ENCODE peak calls at places on chromosomes 5 and 9, in ten cellular contexts. Q is cardiac muscle cell; X is CD4-positive, alpha-beta memory T cell; D is neural progenitor cell; Z is right cardiac atrium; E is PC-3; C is CD8-positive, alpha-beta T cell; V is transverse colon; M is pancreas; P is HAP-1. H is an unnamed sample. For H3K4me1, the result is how much of the 10 kb centered on the place peaks cover.

GRCh38 chr9:79663878-79664277 is 92.1 kb downstream of the TLE4 start:
- DNase-seq in X (no peak), D (peak), V (no peak), P (peak), M (no peak), C (no peak), Q (no peak), Z (peak), E (no peak), H (no peak)

GRCh38 chr9:97938081-97938644 is at the start of gene HEMGN:
- DNase-seq in X (peak), Q (no peak), E (no peak), M (no peak), V (peak), P (no peak), Z (no peak), C (no peak), D (no peak), H (no peak)

GRCh38 chr9:84959339-84959738 is 289.8 kb downstream of the NTRK2 start:
- DNase-seq in M (no peak), E (no peak), Q (no peak), C (no peak), X (no peak), V (no peak), Z (no peak), P (no peak), D (no peak), H (no peak)

GRCh38 chr5:60257852-60258251 is 364.3 kb upstream of the PDE4D start:
- DNase-seq in Q (no peak), D (no peak), C (no peak), Z (no peak), X (no peak), P (no peak), E (no peak), V (no peak), M (no peak), H (no peak)

GRCh38 chr9:71729816-71730526 is 38.3 kb downstream of the CEMIP2 start:
- DNase-seq in Q (no peak), P (no peak), M (no peak), Z (no peak), D (no peak), C (no peak), E (peak), V (no peak), X (no peak), H (no peak)

GRCh38 chr9:29212590-29213373 is 1639.5 kb upstream of the C9orf72 start:
- DNase-seq in X (no peak), M (peak), E (peak), C (no peak), D (peak), Q (no peak), V (no peak), Z (peak), P (no peak), H (no peak)

GRCh38 chr9:63817622-63818518 is 1467.1 kb downstream of the FOXD4L5 start:
- DNase-seq in V (peak), C (peak), E (no peak), X (peak), Q (peak), D (peak), P (no peak), M (peak), Z (peak), H (peak)

GRCh38 chr5:135034186-135034962 is at the start of gene PITX1:
- DNase-seq in E (peak), M (peak), C (no peak), Z (no peak), V (peak), P (peak), X (no peak), Q (no peak), D (peak), H (peak)

GRCh38 chr5:142857405-142857804 is 87.2 kb downstream of the ARHGAP26 start:
- DNase-seq in M (no peak), V (no peak), D (no peak), X (no peak), Z (no peak), Q (no peak), E (no peak), P (no peak), C (no peak), H (no peak)

GRCh38 chr5:127770272-127770671 is 67.1 kb downstream of the CCDC192 start:
- DNase-seq in V (no peak), E (no peak), Z (no peak), Q (no peak), M (no peak), C (no peak), X (no peak), P (no peak), D (no peak), H (no peak)

GRCh38 chr9:97534961-97535594 is 33.6 kb downstream of the TMOD1 start:
- DNase-seq in V (no peak), Q (no peak), C (no peak), P (no peak), E (no peak), X (no peak), Z (no peak), D (no peak), M (no peak), H (no peak)

GRCh38 chr5:155147222-155147621 is 133.7 kb downstream of the KIF4B start:
- DNase-seq in C (no peak), V (no peak), X (no peak), M (no peak), Z (no peak), Q (peak), E (peak), P (no peak), D (no peak), H (no peak)

GRCh38 chr5:17817946-17818345 is 183.7 kb downstream of the TAF11L14 start:
- DNase-seq in P (no peak), M (no peak), D (no peak), E (no peak), Z (no peak), C (no peak), X (no peak), Q (no peak), V (no peak), H (no peak)

GRCh38 chr5:6734243-6734695 is 21.0 kb downstream of the TENT4A start:
- DNase-seq in M (no peak), C (no peak), D (no peak), Z (peak), Q (peak), E (no peak), X (no peak), V (no peak), P (no peak), H (no peak)

GRCh38 chr5:13956441-13956840 is 12.0 kb upstream of the DNAH5 start:
- DNase-seq in E (no peak), Z (no peak), V (no peak), C (no peak), D (no peak), X (no peak), Q (no peak), P (no peak), M (no peak), H (no peak)

GRCh38 chr9:137781906-137782585 is 95.5 kb upstream of the CACNA1B start:
- DNase-seq in Z (no peak), E (no peak), M (no peak), V (no peak), C (no peak), D (no peak), Q (no peak), X (no peak), P (no peak), H (no peak)

GRCh38 chr9:78296208-78296892 is 575 bp upstream of the PSAT1 start:
- DNase-seq in C (no peak), E (peak), M (peak), X (no peak), D (peak), Z (peak), V (peak), P (peak), Q (peak), H (no peak)

GRCh38 chr5:88656196-88656935 is 226.6 kb downstream of the MEF2C start:
- DNase-seq in P (no peak), M (no peak), D (no peak), C (no peak), Z (no peak), E (no peak), X (no peak), V (no peak), Q (no peak), H (no peak)

GRCh38 chr5:133878236-133878555 is 90.2 kb downstream of the C5orf15 start:
- DNase-seq in C (no peak), V (no peak), M (no peak), Q (no peak), D (no peak), Z (no peak), P (no peak), X (no peak), E (no peak), H (peak)

GRCh38 chr5:2283481-2284045 is 400.8 kb upstream of the IRX4 start:
- DNase-seq in X (no peak), P (no peak), V (no peak), Z (no peak), Q (no peak), D (no peak), E (no peak), M (no peak), C (no peak), H (no peak)

GRCh38 chr9:106621299-106621920 is 241.6 kb upstream of the ZNF462 start:
- DNase-seq in P (no peak), M (no peak), X (no peak), Q (peak), Z (no peak), V (no peak), C (no peak), D (peak), E (no peak), H (no peak)

GRCh38 chr5:139075066-139076050 is 122.8 kb downstream of the SIL1 start:
- DNase-seq in C (no peak), V (no peak), X (no peak), D (no peak), Z (peak), E (no peak), P (no peak), M (no peak), Q (no peak), H (no peak)

GRCh38 chr5:13625616-13626198 is 318.8 kb downstream of the DNAH5 start:
- DNase-seq in C (no peak), D (no peak), P (no peak), Z (no peak), Q (no peak), M (no peak), X (no peak), V (no peak), E (peak), H (no peak)

GRCh38 chr5:34854459-34855174 is 15.7 kb downstream of the TTC23L start:
- DNase-seq in D (peak), Q (no peak), V (no peak), C (no peak), M (no peak), E (peak), Z (no peak), P (peak), X (no peak), H (no peak)

GRCh38 chr5:127615916-127616315 is 33.0 kb upstream of the CTXN3 start:
- DNase-seq in V (no peak), E (no peak), C (no peak), P (no peak), Q (peak), M (no peak), D (peak), Z (no peak), X (no peak), H (no peak)

GRCh38 chr9:127130661-127131538 is 8.5 kb upstream of the ANGPTL2 start:
- DNase-seq in Z (peak), M (no peak), Q (peak), X (no peak), C (no peak), P (no peak), E (peak), D (no peak), V (peak), H (peak)

GRCh38 chr5:135264451-135265445 is 134.3 kb downstream of the MACROH2A1 start:
- DNase-seq in Z (no peak), P (no peak), E (no peak), M (no peak), C (no peak), D (no peak), V (no peak), X (no peak), Q (no peak), H (no peak)

GRCh38 chr5:147530801-147531389 is 21.0 kb upstream of the DPYSL3 start:
- DNase-seq in M (no peak), X (no peak), D (no peak), V (no peak), Z (no peak), Q (peak), C (no peak), P (no peak), E (peak), H (no peak)

GRCh38 chr5:131795128-131795719 is 1.6 kb downstream of the FNIP1 start:
- DNase-seq in C (no peak), Z (no peak), E (no peak), M (no peak), D (no peak), Q (no peak), P (no peak), V (no peak), X (no peak), H (no peak)

GRCh38 chr9:114691046-114691955 is 9.3 kb upstream of the TEX48 start:
- DNase-seq in P (no peak), M (no peak), E (peak), Z (no peak), C (peak), V (no peak), D (no peak), X (peak), Q (peak), H (no peak)

GRCh38 chr9:91824591-91825339 is 125.3 kb downstream of the ROR2 start:
- DNase-seq in Q (peak), Z (peak), P (no peak), C (no peak), D (no peak), V (peak), M (no peak), X (no peak), E (peak), H (no peak)

GRCh38 chr5:74187757-74188156 is 452.8 kb downstream of the ENC1 start:
- DNase-seq in C (no peak), E (no peak), V (no peak), Z (no peak), M (no peak), X (no peak), P (no peak), D (peak), Q (no peak), H (no peak)

GRCh38 chr5:74184649-74185048 is 455.9 kb downstream of the ENC1 start:
- DNase-seq in C (no peak), Z (no peak), V (no peak), D (no peak), E (no peak), M (no peak), P (no peak), X (no peak), Q (no peak), H (no peak)

GRCh38 chr5:74185599-74185998 is 454.9 kb downstream of the ENC1 start:
- DNase-seq in E (no peak), V (no peak), P (no peak), X (no peak), D (no peak), Z (no peak), C (no peak), Q (no peak), M (no peak), H (no peak)

GRCh38 chr5:74188341-74188740 is 452.2 kb downstream of the ENC1 start:
- DNase-seq in X (no peak), P (no peak), Q (no peak), M (no peak), C (no peak), Z (no peak), V (no peak), E (no peak), D (no peak), H (no peak)

DNA sequence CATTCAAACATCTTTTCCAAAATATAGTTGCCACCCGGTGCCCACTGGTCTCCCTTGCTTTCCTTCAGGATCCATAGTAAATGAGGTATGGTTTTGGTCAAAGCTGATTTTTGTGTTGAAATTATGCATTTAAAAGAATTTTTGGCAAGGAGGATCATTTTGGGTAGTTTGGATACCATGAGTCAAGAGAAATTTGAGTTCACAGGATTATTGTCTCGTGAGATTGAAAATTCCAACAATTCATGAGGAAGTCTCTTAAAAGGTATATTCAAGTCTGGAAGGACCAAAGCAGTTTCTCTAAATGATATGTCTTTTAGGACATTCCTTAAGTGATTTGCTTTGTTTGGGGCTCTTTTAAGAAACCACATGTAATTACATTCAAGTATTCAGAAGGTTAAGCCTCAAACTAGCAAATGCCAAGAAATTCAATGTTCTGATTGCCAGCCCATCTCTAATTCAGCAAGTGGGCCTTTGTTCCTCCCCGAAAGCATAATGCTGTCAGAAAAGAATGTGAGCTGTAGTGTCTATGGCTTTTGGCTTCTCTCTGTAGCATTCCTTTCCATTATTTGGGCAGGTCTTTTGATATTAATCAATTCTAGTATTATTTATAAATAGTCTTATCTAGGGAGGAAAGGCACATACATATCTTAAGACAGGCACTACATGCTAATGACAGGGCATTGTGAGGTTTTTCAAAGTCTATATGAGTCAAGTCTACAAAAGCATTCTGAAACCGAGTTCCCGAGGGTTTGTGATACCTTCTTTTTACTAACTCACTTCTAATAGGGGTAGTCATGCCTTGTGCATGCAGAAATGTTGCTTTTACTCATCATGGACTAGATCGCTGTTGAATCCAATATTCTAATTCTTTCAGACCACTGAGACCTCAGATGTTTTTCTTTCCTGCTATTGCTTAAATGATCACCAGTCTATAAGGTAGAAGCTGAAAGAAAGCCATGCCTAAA is 453.9 kb downstream of the ENC1 start:
- DNase-seq in M (no peak), Q (no peak), V (no peak), X (no peak), C (no peak), P (peak), Z (no peak), D (peak), E (no peak), H (no peak)
- H3K4me1 ChIP-seq in M (under half), Q (under half), V (under half), X (under half), C (under half), P (under half), Z (under half), D (under half), E (under half), H (under half)

GRCh38 chr5:72191404-72191803 is 84.1 kb downstream of the MAP1B start:
- DNase-seq in Q (no peak), E (no peak), P (no peak), V (no peak), C (no peak), X (no peak), Z (no peak), M (no peak), D (no peak), H (no peak)

GRCh38 chr5:72199681-72200080 is 92.4 kb downstream of the MAP1B start:
- DNase-seq in X (no peak), M (no peak), Z (no peak), D (no peak), E (no peak), C (no peak), Q (no peak), V (no peak), P (no peak), H (no peak)

GRCh38 chr5:72197393-72197792 is 90.1 kb downstream of the MAP1B start:
- DNase-seq in Z (no peak), P (no peak), E (no peak), X (no peak), D (no peak), C (no peak), Q (no peak), M (no peak), V (no peak), H (no peak)

GRCh38 chr5:72195581-72195980 is 88.3 kb downstream of the MAP1B start:
- DNase-seq in M (no peak), V (no peak), Q (no peak), E (no peak), X (no peak), D (no peak), Z (no peak), P (no peak), C (no peak), H (no peak)

DNA sequence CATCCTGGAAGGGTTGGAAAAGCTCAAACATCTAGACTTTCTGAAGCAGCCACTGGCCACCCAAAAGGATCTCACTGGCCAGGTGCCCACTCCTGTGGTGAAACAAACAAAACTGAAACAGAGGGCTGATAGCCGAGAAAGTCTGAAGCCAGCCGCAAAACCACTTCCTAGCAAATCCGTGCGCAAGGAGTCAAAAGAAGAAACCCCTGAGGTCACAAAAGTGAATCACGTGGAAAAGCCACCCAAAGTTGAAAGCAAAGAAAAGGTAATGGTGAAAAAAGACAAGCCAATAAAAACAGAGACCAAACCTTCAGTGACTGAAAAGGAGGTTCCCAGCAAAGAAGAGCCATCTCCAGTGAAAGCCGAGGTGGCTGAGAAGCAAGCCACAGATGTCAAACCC is 87.6 kb downstream of the MAP1B start:
- DNase-seq in D (no peak), Z (peak), P (no peak), V (peak), Q (no peak), X (peak), E (no peak), C (no peak), M (no peak), H (no peak)
- H3K4me3 ChIP-seq in D (no peak), Z (no peak), P (no peak), V (no peak), Q (no peak), X (no peak), E (no peak), C (no peak), M (no peak), H (no peak)

DNA sequence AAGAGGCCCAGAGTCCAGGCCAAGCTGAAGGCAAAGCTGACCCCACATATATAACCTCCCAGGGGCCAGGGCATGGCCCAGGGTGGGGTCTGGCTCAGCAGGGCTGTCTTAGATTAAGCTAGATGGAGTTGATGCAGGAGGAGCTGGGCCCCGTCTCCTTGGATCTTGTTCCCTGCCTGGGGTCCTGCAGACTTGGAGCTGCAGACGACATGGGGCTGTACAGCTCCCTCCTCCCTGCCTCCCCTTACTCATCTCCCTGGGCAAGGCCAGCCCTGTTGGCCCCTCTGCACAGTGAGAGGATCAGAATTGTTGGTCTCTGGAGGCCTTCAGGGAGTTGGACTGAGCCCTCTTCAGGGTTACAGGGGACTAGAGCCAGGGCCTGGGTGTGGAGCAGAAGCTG is 134.9 kb downstream of the RGS3 start:
- DNase-seq in Q (no peak), C (no peak), M (no peak), X (no peak), V (no peak), E (no peak), Z (no peak), D (no peak), P (no peak), H (peak)
- H3K4me1 ChIP-seq in Q (under half), C (under half), M (under half), X (under half), V (under half), E (under half), Z (under half), D (under half), P (under half), H (under half)

DNA sequence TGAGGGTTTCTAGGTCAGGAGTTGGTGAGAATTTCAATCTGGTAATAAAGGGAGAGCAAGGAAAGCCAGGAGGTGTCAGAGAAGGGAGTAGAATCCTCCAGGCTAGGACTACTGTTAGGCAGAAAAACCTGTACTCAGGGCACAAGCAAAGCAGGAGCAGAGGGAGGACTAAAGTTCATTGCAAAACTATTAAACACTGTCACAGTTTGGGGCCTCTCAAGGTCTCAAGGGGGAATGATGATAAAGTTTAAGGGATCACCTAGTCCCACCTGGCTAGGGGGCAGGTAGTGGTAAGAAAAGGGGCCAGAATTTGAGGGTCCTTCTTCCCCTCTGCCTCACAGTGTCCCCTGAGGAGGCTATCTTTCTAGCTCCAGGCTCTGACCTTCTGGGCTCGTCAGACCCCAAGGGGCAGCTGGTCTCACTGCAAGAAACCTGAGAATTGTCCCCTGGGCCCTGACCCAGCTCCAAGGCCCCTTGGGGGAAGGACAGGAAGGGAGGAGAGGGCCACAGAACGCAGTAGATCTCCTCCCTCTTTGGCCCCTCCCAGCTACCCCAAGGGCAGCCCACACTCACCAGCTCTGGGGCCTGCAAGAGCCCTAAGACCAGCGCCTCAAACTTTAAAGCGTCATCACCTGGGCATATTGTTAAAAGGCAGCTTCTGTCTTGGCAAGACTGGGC is 984 bp downstream of the CCDC69 start:
- DNase-seq in P (no peak), V (peak), D (no peak), Q (peak), Z (peak), E (peak), M (peak), X (peak), C (no peak), H (peak)
- H3K4me3 ChIP-seq in P (peak), V (peak), D (peak), Q (peak), Z (peak), E (peak), M (peak), X (peak), C (peak), H (peak)

H was measured in Peyer's patch.